ENCODE peak calls at places on chromosomes 3 and 15, in six cellular contexts. L, R, F, V, G and U are unnamed samples.

GRCh38 chr3:83523470-83524073 is 1435.2 kb upstream of the CADM2 start:
- DNase-seq in L (peak; percentile 5), R (peak; percentile 26), F (peak; percentile 68), V (peak; percentile 67), G (peak; percentile 40), U (no peak)

GRCh38 chr3:66816110-66816761 is 181.9 kb upstream of the KBTBD8 start:
- DNase-seq in L (no peak), R (no peak), F (peak; percentile 67), V (peak; percentile 82), G (peak; percentile 63), U (peak; percentile 41)

GRCh38 chr3:195147649-195148121 is 123.3 kb downstream of the XXYLT1 start:
- DNase-seq in L (no peak), R (peak; percentile 73), F (no peak), V (no peak), G (peak; percentile 85), U (no peak)

GRCh38 chr3:39101022-39101689 is 6.3 kb downstream of the GORASP1 start:
- DNase-seq in L (no peak), R (peak; percentile 62), F (peak; percentile 63), V (peak; percentile 2), G (peak; percentile 67), U (peak; percentile 33)

GRCh38 chr3:110791971-110792370 is 279.6 kb upstream of the NECTIN3 start:
- DNase-seq in L (no peak), R (no peak), F (no peak), V (no peak), G (peak; percentile 50), U (no peak)

GRCh38 chr15:42919794-42920280 is 741 bp downstream of the TTBK2 start:
- DNase-seq in L (peak; percentile 22), R (peak; percentile 52), F (peak; percentile 44), V (peak; percentile 32), G (peak; percentile 77), U (peak; percentile 41)

GRCh38 chr15:29822685-29823459 is 604 bp upstream of the TJP1 start:
- DNase-seq in L (peak; percentile 77), R (peak; percentile 12), F (no peak), V (peak; percentile 52), G (peak; percentile 98), U (peak; percentile 76)

GRCh38 chr3:131326307-131326706 is 55.3 kb upstream of the NUDT16 start:
- DNase-seq in L (no peak), R (no peak), F (no peak), V (no peak), G (peak; percentile 55), U (peak; percentile 50)

GRCh38 chr3:129824926-129825541 is 68.5 kb downstream of the TMCC1 start:
- DNase-seq in L (peak; percentile 33), R (peak; percentile 52), F (peak; percentile 64), V (peak; percentile 62), G (peak; percentile 65), U (peak; percentile 34)

GRCh38 chr3:10164546-10165393 is at the start of gene IRAK2:
- DNase-seq in L (peak; percentile 66), R (peak; percentile 62), F (peak; percentile 45), V (no peak), G (peak; percentile 91), U (peak; percentile 54)